ENCODE peak calls at places on chromosomes 4 and X, in five cellular contexts. One of them, this sample, is unnamed.

GRCh38 chr4:175253184-175253902 is 335.2 kb downstream of the ADAM29 start:
- DNase-seq in K562: no peak
- DNase-seq in WTC11: no peak
- DNase-seq in H1: no peak
- DNase-seq in GM12878: no peak
- DNase-seq in this sample: peak; percentile 28

GRCh38 chrX:68684291-68684918 is 36.9 kb downstream of the STARD8 start:
- DNase-seq in K562: peak; percentile 26
- DNase-seq in WTC11: peak; percentile 29
- DNase-seq in H1: no peak
- DNase-seq in GM12878: no peak
- DNase-seq in this sample: no peak

GRCh38 chr4:112896326-112896892 is 153.0 kb upstream of the ANK2 start:
- DNase-seq in K562: no peak
- DNase-seq in WTC11: no peak
- DNase-seq in H1: no peak
- DNase-seq in GM12878: no peak
- DNase-seq in this sample: peak; percentile 48

GRCh38 chrX:1248381-1249061 is 20.1 kb upstream of the CSF2RA start:
- DNase-seq in K562: no peak
- DNase-seq in WTC11: peak; percentile 85
- DNase-seq in H1: no peak
- DNase-seq in GM12878: no peak
- DNase-seq in this sample: peak; percentile 99

GRCh38 chr4:168566736-168567135 is 69.9 kb downstream of the PALLD start:
- DNase-seq in K562: no peak
- DNase-seq in WTC11: no peak
- DNase-seq in H1: no peak
- DNase-seq in GM12878: no peak
- DNase-seq in this sample: no peak

GRCh38 chr4:186827542-186827887 is 103.9 kb upstream of the FAT1 start:
- DNase-seq in K562: no peak
- DNase-seq in WTC11: no peak
- DNase-seq in H1: no peak
- DNase-seq in GM12878: no peak
- DNase-seq in this sample: no peak

GRCh38 chr4:24203896-24204295 is 314.0 kb upstream of the PPARGC1A start:
- DNase-seq in K562: no peak
- DNase-seq in WTC11: no peak
- DNase-seq in H1: no peak
- DNase-seq in GM12878: no peak
- DNase-seq in this sample: no peak

GRCh38 chr4:137960371-137961050 is 281.6 kb downstream of the SLC7A11 start:
- DNase-seq in K562: no peak
- DNase-seq in WTC11: no peak
- DNase-seq in H1: no peak
- DNase-seq in GM12878: no peak
- DNase-seq in this sample: no peak

GRCh38 chr4:87108142-87108546 is 112.3 kb downstream of the KLHL8 start:
- DNase-seq in K562: no peak
- DNase-seq in WTC11: no peak
- DNase-seq in H1: no peak
- DNase-seq in GM12878: no peak
- DNase-seq in this sample: no peak

DNA sequence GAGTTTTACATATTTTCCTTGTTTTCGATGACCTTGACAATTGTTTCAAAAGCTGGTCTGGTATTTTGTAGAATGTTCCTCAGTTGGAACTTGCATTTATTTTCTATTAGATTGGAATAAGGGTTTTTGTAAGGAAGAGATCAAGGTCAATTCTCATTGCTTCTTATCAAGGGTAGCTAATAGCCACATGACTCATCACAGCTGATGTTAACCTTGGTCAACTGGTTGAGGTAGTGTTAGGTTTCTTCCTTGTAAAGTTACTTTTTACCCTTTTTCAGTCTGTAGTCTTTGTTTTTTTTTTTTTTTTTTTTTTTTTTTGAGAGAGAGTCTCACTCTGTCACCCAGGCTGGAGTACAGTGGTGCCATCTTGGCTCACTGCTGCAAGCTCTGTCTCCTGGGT is 257.2 kb downstream of the SNCA start:
- DNase-seq in K562: no peak
- DNase-seq in WTC11: no peak
- DNase-seq in H1: no peak
- DNase-seq in GM12878: no peak
- DNase-seq in this sample: no peak
- TF ChIP-seq CREB1 in K562: no peak
- TF ChIP-seq CREB1 in WTC11: no peak
- TF ChIP-seq CREB1 in H1: no peak
- TF ChIP-seq CREB1 in GM12878: no peak
- TF ChIP-seq CREB1 in this sample: no peak

DNA sequence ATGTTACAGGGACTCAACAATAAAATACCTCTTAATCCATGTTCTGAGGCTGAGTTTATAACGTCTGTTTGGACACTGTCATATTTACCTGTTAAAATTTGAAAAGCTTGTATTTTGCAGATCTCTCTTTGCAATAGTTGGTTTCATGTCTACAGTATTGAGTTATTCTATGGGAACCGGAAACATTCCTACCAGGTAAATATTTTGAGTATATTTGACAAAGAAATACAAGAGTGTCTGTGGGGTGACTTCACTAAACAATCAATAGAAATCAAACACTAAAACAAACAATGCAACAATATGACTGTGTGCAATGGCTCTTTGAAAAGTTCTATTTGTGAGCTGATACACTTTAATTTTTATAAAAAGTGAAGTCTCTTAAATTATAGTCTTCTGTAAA is 47.7 kb upstream of the CXCL8 start:
- DNase-seq in K562: no peak
- DNase-seq in WTC11: no peak
- DNase-seq in H1: no peak
- DNase-seq in GM12878: no peak
- DNase-seq in this sample: no peak
- TF ChIP-seq CREB1 in K562: no peak
- TF ChIP-seq CREB1 in WTC11: no peak
- TF ChIP-seq CREB1 in H1: no peak
- TF ChIP-seq CREB1 in GM12878: no peak
- TF ChIP-seq CREB1 in this sample: no peak

GRCh38 chr4:71553605-71554004 is 214.8 kb downstream of the SLC4A4 start:
- DNase-seq in K562: peak; percentile 7
- DNase-seq in WTC11: no peak
- DNase-seq in H1: no peak
- DNase-seq in GM12878: no peak
- DNase-seq in this sample: peak; percentile 56
- TF ChIP-seq CREB1 in K562: no peak
- TF ChIP-seq CREB1 in WTC11: no peak
- TF ChIP-seq CREB1 in H1: no peak
- TF ChIP-seq CREB1 in GM12878: no peak
- TF ChIP-seq CREB1 in this sample: no peak

GRCh38 chr4:65658117-65658516 is 12.2 kb downstream of the EPHA5 start:
- DNase-seq in K562: no peak
- DNase-seq in WTC11: no peak
- DNase-seq in H1: no peak
- DNase-seq in GM12878: no peak
- DNase-seq in this sample: peak; percentile 24
- TF ChIP-seq CREB1 in K562: no peak
- TF ChIP-seq CREB1 in WTC11: no peak
- TF ChIP-seq CREB1 in H1: no peak
- TF ChIP-seq CREB1 in GM12878: no peak
- TF ChIP-seq CREB1 in this sample: no peak

GRCh38 chrX:153647461-153648357 is 706 bp downstream of the DUSP9 start:
- DNase-seq in K562: no peak
- DNase-seq in WTC11: no peak
- DNase-seq in H1: no peak
- DNase-seq in GM12878: no peak
- DNase-seq in this sample: no peak

GRCh38 chrX:153648358-153649177 is 1.6 kb downstream of the DUSP9 start:
- DNase-seq in K562: no peak
- DNase-seq in WTC11: no peak
- DNase-seq in H1: no peak
- DNase-seq in GM12878: no peak
- DNase-seq in this sample: no peak

GRCh38 chrX:153645151-153645550 is 1.9 kb upstream of the DUSP9 start:
- DNase-seq in K562: no peak
- DNase-seq in WTC11: no peak
- DNase-seq in H1: no peak
- DNase-seq in GM12878: no peak
- DNase-seq in this sample: no peak

GRCh38 chrX:153645921-153646481 is 1.0 kb upstream of the DUSP9 start:
- DNase-seq in K562: no peak
- DNase-seq in WTC11: no peak
- DNase-seq in H1: no peak
- DNase-seq in GM12878: no peak
- DNase-seq in this sample: no peak

GRCh38 chrX:153646620-153647373 is at the start of gene DUSP9:
- DNase-seq in K562: peak; percentile 79
- DNase-seq in WTC11: peak; percentile 49
- DNase-seq in H1: no peak
- DNase-seq in GM12878: no peak
- DNase-seq in this sample: peak; percentile 66
- TF ChIP-seq CREB1 in K562: no peak
- TF ChIP-seq CREB1 in WTC11: no peak
- TF ChIP-seq CREB1 in H1: no peak
- TF ChIP-seq CREB1 in GM12878: no peak
- TF ChIP-seq CREB1 in this sample: no peak

DNA sequence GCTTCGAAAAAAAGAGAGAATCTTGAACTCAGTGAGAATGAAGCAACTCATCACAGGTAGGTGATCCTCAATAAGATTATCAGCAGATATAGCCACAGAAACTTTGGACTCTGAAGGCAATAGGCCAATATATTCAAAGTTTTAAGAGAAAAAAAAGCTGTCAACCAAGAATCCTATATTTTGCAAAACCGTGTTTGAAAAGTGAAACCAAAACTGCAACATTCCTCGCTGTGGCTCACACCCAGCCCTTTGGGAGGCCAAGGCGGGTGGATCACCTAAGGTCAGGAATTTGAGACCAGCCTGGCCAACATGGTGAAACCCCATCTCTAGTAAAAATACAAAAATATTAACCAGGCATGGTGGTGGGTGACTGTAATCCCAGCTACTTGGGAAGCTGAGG is 22.8 kb downstream of the MAD2L1 start:
- DNase-seq in K562: no peak
- DNase-seq in WTC11: no peak
- DNase-seq in H1: no peak
- DNase-seq in GM12878: no peak
- DNase-seq in this sample: no peak
- TF ChIP-seq CREB1 in K562: no peak
- TF ChIP-seq CREB1 in WTC11: no peak
- TF ChIP-seq CREB1 in H1: no peak
- TF ChIP-seq CREB1 in GM12878: no peak
- TF ChIP-seq CREB1 in this sample: no peak

GRCh38 chr4:7359302-7360063 is 75.2 kb downstream of the PSAPL1 start:
- DNase-seq in K562: no peak
- DNase-seq in WTC11: no peak
- DNase-seq in H1: no peak
- DNase-seq in GM12878: no peak
- DNase-seq in this sample: no peak

GRCh38 chr4:7355795-7356194 is 78.9 kb downstream of the PSAPL1 start:
- DNase-seq in K562: no peak
- DNase-seq in WTC11: no peak
- DNase-seq in H1: no peak
- DNase-seq in GM12878: no peak
- DNase-seq in this sample: no peak

GRCh38 chr4:7356667-7357295 is 77.9 kb downstream of the PSAPL1 start:
- DNase-seq in K562: no peak
- DNase-seq in WTC11: no peak
- DNase-seq in H1: no peak
- DNase-seq in GM12878: no peak
- DNase-seq in this sample: no peak

GRCh38 chr4:7357296-7357680 is 77.4 kb downstream of the PSAPL1 start:
- DNase-seq in K562: no peak
- DNase-seq in WTC11: no peak
- DNase-seq in H1: no peak
- DNase-seq in GM12878: no peak
- DNase-seq in this sample: no peak

GRCh38 chr4:7358100-7358735 is 76.5 kb downstream of the PSAPL1 start:
- DNase-seq in K562: no peak
- DNase-seq in WTC11: no peak
- DNase-seq in H1: no peak
- DNase-seq in GM12878: no peak
- DNase-seq in this sample: no peak
- TF ChIP-seq CREB1 in K562: no peak
- TF ChIP-seq CREB1 in WTC11: no peak
- TF ChIP-seq CREB1 in H1: no peak
- TF ChIP-seq CREB1 in GM12878: no peak
- TF ChIP-seq CREB1 in this sample: no peak

GRCh38 chr4:167100120-167100519 is 134.2 kb downstream of the SPOCK3 start:
- DNase-seq in K562: no peak
- DNase-seq in WTC11: no peak
- DNase-seq in H1: no peak
- DNase-seq in GM12878: peak; percentile 32
- DNase-seq in this sample: peak; percentile 3
- TF ChIP-seq CREB1 in K562: no peak
- TF ChIP-seq CREB1 in WTC11: no peak
- TF ChIP-seq CREB1 in H1: no peak
- TF ChIP-seq CREB1 in GM12878: no peak
- TF ChIP-seq CREB1 in this sample: no peak